ENCODE peak calls at places on chromosomes 6 and 20, in six cellular contexts. U is SJSA1, T is ovary, E is GM23248, P is tibial artery, W is BE2C. I is an unnamed sample.

GRCh38 chr20:33181482-33182093 is 13.6 kb downstream of the BPIFA2 start:
- DNase-seq in U (no peak), T (no peak), E (no peak), P (no peak), W (no peak), I (no peak)

GRCh38 chr6:25270559-25270958 is 8.6 kb upstream of the CARMIL1 start:
- DNase-seq in U (no peak), T (no peak), E (no peak), P (no peak), W (no peak), I (no peak)

GRCh38 chr6:144362042-144363018 is 77.2 kb downstream of the UTRN start:
- DNase-seq in U (no peak), T (no peak), E (peak; percentile 45), P (no peak), W (no peak), I (no peak)

GRCh38 chr20:15931897-15932296 is 641.4 kb downstream of the KIF16B start:
- DNase-seq in U (no peak), T (no peak), E (no peak), P (no peak), W (no peak), I (no peak)

GRCh38 chr6:5457983-5458683 is 196.8 kb downstream of the FARS2 start:
- DNase-seq in U (no peak), T (no peak), E (peak; percentile 39), P (no peak), W (no peak), I (no peak)

GRCh38 chr20:25467441-25467840 is 60.0 kb downstream of the GINS1 start:
- DNase-seq in U (no peak), T (no peak), E (no peak), P (no peak), W (no peak), I (no peak)

GRCh38 chr20:33915726-33916331 is 77.9 kb upstream of the RALY start:
- DNase-seq in U (peak; percentile 50), T (peak; percentile 58), E (no peak), P (no peak), W (peak; percentile 42), I (no peak)

GRCh38 chr6:53059648-53060589 is 5.3 kb upstream of the FBXO9 start:
- DNase-seq in U (no peak), T (no peak), E (peak; percentile 15), P (no peak), W (no peak), I (no peak)

GRCh38 chr6:16985484-16986284 is 116.2 kb upstream of the STMND1 start:
- DNase-seq in U (no peak), T (no peak), E (peak; percentile 85), P (no peak), W (no peak), I (no peak)

GRCh38 chr20:14902432-14903089 is 565.1 kb upstream of the FLRT3 start:
- DNase-seq in U (no peak), T (no peak), E (no peak), P (no peak), W (no peak), I (no peak)

GRCh38 chr20:9949563-9949962 is 85.2 kb upstream of the ANKEF1 start:
- DNase-seq in U (no peak), T (no peak), E (no peak), P (no peak), W (no peak), I (no peak)

GRCh38 chr20:2763186-2763585 is 37.2 kb downstream of the CPXM1 start:
- DNase-seq in U (no peak), T (no peak), E (no peak), P (no peak), W (no peak), I (no peak)

GRCh38 chr20:5686381-5687105 is 63.7 kb upstream of the SHLD1 start:
- DNase-seq in U (no peak), T (no peak), E (no peak), P (no peak), W (no peak), I (no peak)

GRCh38 chr20:45963059-45964011 is 8.7 kb downstream of the ZNF335 start:
- DNase-seq in U (no peak), T (no peak), E (peak; percentile 59), P (peak; percentile 18), W (no peak), I (peak; percentile 50)

GRCh38 chr6:583116-583515 is 73.8 kb downstream of the HUS1B start:
- DNase-seq in U (no peak), T (no peak), E (no peak), P (no peak), W (no peak), I (no peak)

GRCh38 chr6:141675957-141676356 is 456.8 kb upstream of the GJE1 start:
- DNase-seq in U (no peak), T (no peak), E (peak; percentile 37), P (no peak), W (no peak), I (no peak)

GRCh38 chr6:160678744-160679401 is 14.8 kb upstream of the LPA start:
- DNase-seq in U (no peak), T (no peak), E (no peak), P (no peak), W (no peak), I (no peak)

GRCh38 chr20:50575869-50576720 is 65.9 kb downstream of the PTPN1 start:
- DNase-seq in U (peak; percentile 67), T (peak; percentile 74), E (peak; percentile 79), P (peak; percentile 64), W (peak; percentile 78), I (peak; percentile 49)

GRCh38 chr20:37201827-37202162 is 22.4 kb upstream of the MROH8 start:
- DNase-seq in U (no peak), T (no peak), E (peak; percentile 40), P (no peak), W (no peak), I (no peak)

GRCh38 chr20:46995561-46996142 is 101.0 kb downstream of the EYA2 start:
- DNase-seq in U (no peak), T (no peak), E (no peak), P (no peak), W (no peak), I (no peak)

GRCh38 chr6:17968081-17968518 is 19.3 kb downstream of the KIF13A start:
- DNase-seq in U (peak; percentile 81), T (no peak), E (peak; percentile 34), P (no peak), W (no peak), I (no peak)

GRCh38 chr20:50536333-50536732 is 26.1 kb downstream of the PTPN1 start:
- DNase-seq in U (no peak), T (no peak), E (no peak), P (no peak), W (no peak), I (no peak)

GRCh38 chr6:144294016-144294415 is 8.9 kb downstream of the UTRN start:
- DNase-seq in U (no peak), T (no peak), E (peak; percentile 87), P (no peak), W (no peak), I (no peak)

GRCh38 chr6:44254957-44255808 is 2.1 kb downstream of the SLC35B2 start:
- DNase-seq in U (no peak), T (no peak), E (no peak), P (no peak), W (peak; percentile 40), I (no peak)

GRCh38 chr6:72218125-72218524 is 331.8 kb downstream of the RIMS1 start:
- DNase-seq in U (peak; percentile 37), T (no peak), E (peak; percentile 61), P (no peak), W (peak; percentile 77), I (no peak)

GRCh38 chr6:134249412-134249758 is 68.5 kb downstream of the SGK1 start:
- DNase-seq in U (no peak), T (no peak), E (no peak), P (no peak), W (no peak), I (no peak)

GRCh38 chr6:134247271-134247833 is 70.6 kb downstream of the SGK1 start:
- DNase-seq in U (no peak), T (no peak), E (no peak), P (no peak), W (no peak), I (no peak)

GRCh38 chr6:134247854-134248580 is 69.9 kb downstream of the SGK1 start:
- DNase-seq in U (no peak), T (no peak), E (no peak), P (no peak), W (no peak), I (no peak)

GRCh38 chr6:134250776-134251175 is 67.1 kb downstream of the SGK1 start:
- DNase-seq in U (no peak), T (no peak), E (no peak), P (no peak), W (no peak), I (no peak)

GRCh38 chr6:134249759-134250602 is 67.9 kb downstream of the SGK1 start:
- DNase-seq in U (no peak), T (no peak), E (peak; percentile 41), P (no peak), W (no peak), I (no peak)
- H3K4me3 ChIP-seq in U (no peak overlapping the region), T (no peak overlapping the region), E (no peak overlapping the region), P (no peak overlapping the region), W (no peak overlapping the region), I (no peak overlapping the region)

GRCh38 chr20:56222201-56222600 is 26.3 kb upstream of the MC3R start:
- DNase-seq in U (no peak), T (no peak), E (peak; percentile 23), P (no peak), W (no peak), I (no peak)
- H3K9me3 ChIP-seq in U (no peaks in the 10 kb centered on the region), T (no peaks in the 10 kb centered on the region), E (no peaks in the 10 kb centered on the region), P (no peaks in the 10 kb centered on the region), W (no peaks in the 10 kb centered on the region), I (no peaks in the 10 kb centered on the region)

DNA sequence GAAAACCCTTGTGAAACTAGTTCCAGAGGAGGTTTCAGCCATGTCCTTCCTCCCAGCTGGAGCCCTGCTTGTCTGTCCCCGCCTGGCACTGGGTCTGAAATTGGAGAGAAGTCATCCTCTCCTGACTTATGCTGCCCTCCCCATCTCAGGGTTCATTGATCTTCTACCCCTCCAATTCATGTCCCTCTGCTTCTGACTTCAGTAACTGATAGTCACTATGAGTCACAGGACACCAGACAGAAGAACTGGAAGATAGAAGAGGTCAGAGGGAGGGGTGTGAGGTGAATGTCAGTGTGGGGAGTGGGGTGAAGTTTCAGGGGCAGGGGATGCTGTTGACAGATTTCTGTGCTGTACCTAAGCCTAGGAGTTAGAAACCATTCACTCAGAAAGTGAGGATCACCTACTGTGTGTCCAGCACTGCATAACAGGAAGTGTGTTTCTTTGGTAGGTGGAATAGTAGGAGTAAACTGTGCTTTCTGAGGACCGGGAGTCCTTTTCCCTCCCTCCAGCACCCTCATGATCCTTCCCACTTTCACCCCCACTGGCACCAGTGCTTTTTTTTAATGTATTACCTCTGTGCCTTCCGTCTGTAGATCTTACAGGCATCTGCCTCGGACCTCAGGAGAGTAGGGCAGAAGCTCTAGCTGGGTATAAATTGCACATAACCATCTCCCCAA is 627 bp upstream of the RPP21 start:
- DNase-seq in U (no peak), T (no peak), E (peak; percentile 29), P (no peak), W (no peak), I (no peak)
- H3K4me3 ChIP-seq in U (peak overlapping the region; percentile 72), T (peak overlapping the region; percentile 90), E (peak overlapping the region; percentile 87), P (peak overlapping the region; percentile 86), W (peak overlapping the region; percentile 82), I (peak overlapping the region; percentile 94)

DNA sequence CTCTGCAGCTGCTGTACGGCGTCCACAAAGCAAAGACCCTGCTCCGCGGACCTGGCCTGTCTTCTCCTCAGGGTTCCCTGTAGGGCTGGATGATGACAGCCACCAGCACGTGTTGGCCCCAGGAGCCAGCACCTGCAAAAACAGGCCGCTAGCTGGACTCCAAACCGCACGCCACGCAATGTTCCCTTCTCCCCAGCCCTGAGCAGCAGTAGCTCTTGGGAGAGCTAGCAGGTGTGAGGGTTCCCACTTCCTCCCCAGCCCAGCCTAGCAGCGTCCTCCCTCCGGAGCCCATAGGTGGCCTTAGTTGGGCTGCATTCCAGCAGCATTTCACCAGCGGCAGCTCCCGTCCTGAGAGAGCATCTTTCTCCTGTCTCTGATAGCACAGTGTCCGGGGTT is 42.3 kb downstream of the DACT2 start:
- DNase-seq in U (no peak), T (no peak), E (no peak), P (no peak), W (no peak), I (no peak)
- H3K9me3 ChIP-seq in U (no peaks in the 10 kb centered on the region), T (no peaks in the 10 kb centered on the region), E (no peaks in the 10 kb centered on the region), P (no peaks in the 10 kb centered on the region), W (no peaks in the 10 kb centered on the region), I (no peaks in the 10 kb centered on the region)

I was measured in tibial nerve.